ENCODE peak calls at places on chromosomes 6 and 20, in four cellular contexts. I is cardiac muscle cell, E is AG04450, M is astrocyte. Q is an unnamed sample. For H3K27me3, the result is how much of the 10 kb centered on the place peaks cover.

GRCh38 chr6:149918151-149918905 is 4.6 kb downstream of the RAET1G start:
- DNase-seq in M (no peak), I (no peak), E (no peak), Q (no peak)

GRCh38 chr20:62739581-62740285 is 31.1 kb downstream of the NTSR1 start:
- DNase-seq in I (no peak), E (no peak), M (no peak), Q (peak)

GRCh38 chr6:113406051-113406695 is 451.0 kb upstream of the MARCKS start:
- DNase-seq in E (no peak), I (no peak), M (no peak), Q (no peak)

GRCh38 chr6:37259191-37259590 is 1.2 kb upstream of the TMEM217 start:
- DNase-seq in I (no peak), M (no peak), E (no peak), Q (no peak)

GRCh38 chr20:59783020-59784010 is 150.1 kb downstream of the SYCP2 start:
- DNase-seq in M (peak), E (no peak), I (peak), Q (peak)

GRCh38 chr6:109308018-109308492 is 74.2 kb downstream of the CD164 start:
- DNase-seq in E (peak), I (peak), M (peak), Q (no peak)

GRCh38 chr6:25449774-25450173 is 170.6 kb downstream of the CARMIL1 start:
- DNase-seq in M (no peak), E (no peak), I (peak), Q (no peak)

GRCh38 chr6:44453146-44453545 is 65.6 kb downstream of the CDC5L start:
- DNase-seq in I (no peak), M (no peak), E (no peak), Q (no peak)

GRCh38 chr6:114830515-114830914 is 487.7 kb upstream of the HS3ST5 start:
- DNase-seq in E (no peak), I (no peak), M (no peak), Q (no peak)

GRCh38 chr6:93784794-93785757 is 365.7 kb upstream of the EPHA7 start:
- DNase-seq in M (peak), E (no peak), I (peak), Q (no peak)

GRCh38 chr6:108940741-108941140 is 92.5 kb downstream of the ARMC2 start:
- DNase-seq in E (no peak), I (no peak), M (no peak), Q (no peak)

GRCh38 chr6:67933278-67933677 is 701.8 kb upstream of the ADGRB3 start:
- DNase-seq in I (no peak), E (no peak), M (no peak), Q (peak)

GRCh38 chr6:176766-177165 is 115.5 kb upstream of the DUSP22 start:
- DNase-seq in M (no peak), I (no peak), E (no peak), Q (no peak)

GRCh38 chr6:102114402-102114801 is 720.9 kb downstream of the GRIK2 start:
- DNase-seq in I (no peak), M (no peak), E (no peak), Q (peak)

GRCh38 chr20:62742979-62743776 is 34.5 kb downstream of the NTSR1 start:
- DNase-seq in E (no peak), I (no peak), M (no peak), Q (peak)

GRCh38 chr20:4427936-4428581 is 293.6 kb upstream of the PRND start:
- DNase-seq in E (no peak), I (no peak), M (no peak), Q (no peak)

GRCh38 chr6:21189721-21190120 is 403.8 kb upstream of the SOX4 start:
- DNase-seq in M (no peak), E (no peak), I (no peak), Q (no peak)

GRCh38 chr6:23308166-23308565 is 738.8 kb downstream of the HDGFL1 start:
- DNase-seq in E (no peak), I (no peak), M (no peak), Q (no peak)

GRCh38 chr6:106560966-106561740 is 68.1 kb downstream of the RTN4IP1 start:
- DNase-seq in M (peak), E (no peak), I (peak), Q (no peak)

GRCh38 chr6:92779758-92780157 is 639.6 kb downstream of the EPHA7 start:
- DNase-seq in M (peak), E (peak), I (peak), Q (no peak)

GRCh38 chr6:63792846-63793245 is 157.2 kb downstream of the PHF3 start:
- DNase-seq in E (no peak), M (no peak), I (no peak), Q (no peak)

GRCh38 chr20:5864873-5865582 is 85.3 kb downstream of the TRMT6 start:
- DNase-seq in E (no peak), I (peak), M (peak), Q (no peak)

GRCh38 chr6:31737315-31738047 is 1.2 kb upstream of the CLIC1 start:
- DNase-seq in E (no peak), I (peak), M (no peak), Q (peak)

GRCh38 chr6:158042245-158042798 is 60.7 kb downstream of the SYNJ2 start:
- DNase-seq in M (peak), E (peak), I (peak), Q (no peak)

GRCh38 chr6:112475083-112475482 is 128.0 kb downstream of the RFPL4B start:
- DNase-seq in I (peak), M (peak), E (no peak), Q (no peak)

GRCh38 chr20:7693761-7694160 is 246.5 kb downstream of the HAO1 start:
- DNase-seq in I (no peak), M (peak), E (no peak), Q (no peak)

GRCh38 chr20:2942439-2942838 is 69.2 kb downstream of the PTPRA start:
- DNase-seq in E (no peak), I (peak), M (peak), Q (no peak)

GRCh38 chr6:32369678-32370077 is 2.0 kb downstream of the TSBP1 start:
- DNase-seq in E (peak), I (peak), M (peak), Q (no peak)

GRCh38 chr20:37971561-37972127 is 61.6 kb downstream of the TTI1 start:
- DNase-seq in I (no peak), M (no peak), E (no peak), Q (no peak)

GRCh38 chr6:152503541-152503940 is 133.6 kb downstream of the SYNE1 start:
- DNase-seq in E (no peak), I (peak), M (no peak), Q (no peak)

GRCh38 chr6:164151161-164151728 is 736.7 kb downstream of the QKI start:
- DNase-seq in I (no peak), M (peak), E (no peak), Q (peak)

GRCh38 chr6:95365454-95365853 is 211.9 kb upstream of the MANEA start:
- DNase-seq in E (no peak), I (no peak), M (no peak), Q (no peak)

GRCh38 chr6:112626468-112627082 is 279.4 kb downstream of the RFPL4B start:
- DNase-seq in E (peak), M (peak), I (peak), Q (no peak)

GRCh38 chr20:21323640-21324039 is 20.5 kb downstream of the XRN2 start:
- DNase-seq in E (peak), M (peak), I (peak), Q (no peak)

GRCh38 chr20:32478576-32478975 is 106.6 kb downstream of the NOL4L start:
- DNase-seq in M (no peak), E (no peak), I (no peak), Q (no peak)
- H3K27ac ChIP-seq in M (no peak), E (no peak), I (peak), Q (no peak)

DNA sequence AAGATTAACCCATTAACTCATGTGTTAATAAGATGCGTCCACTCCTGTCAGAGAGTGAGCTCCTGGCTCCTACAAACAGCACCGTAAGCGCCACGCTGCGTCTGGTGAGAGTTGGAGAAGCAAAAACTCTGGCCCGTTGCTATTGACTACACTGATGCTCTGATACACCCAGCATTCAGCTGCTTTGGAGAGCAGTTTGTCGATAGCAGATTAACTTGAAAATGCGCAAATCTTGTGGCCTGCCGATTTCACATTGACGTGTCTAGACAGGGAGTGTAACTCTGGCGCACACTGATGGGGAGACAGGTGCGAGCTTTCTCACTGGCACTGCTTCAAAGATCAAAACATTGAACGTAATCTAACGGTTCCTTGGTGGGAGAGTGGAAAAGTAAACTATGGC is 151.7 kb upstream of the RPS6KA2 start:
- DNase-seq in I (no peak), M (no peak), E (no peak), Q (no peak)
- H3K27me3 ChIP-seq in I (under half), M (under half), E (under half), Q (under half)

DNA sequence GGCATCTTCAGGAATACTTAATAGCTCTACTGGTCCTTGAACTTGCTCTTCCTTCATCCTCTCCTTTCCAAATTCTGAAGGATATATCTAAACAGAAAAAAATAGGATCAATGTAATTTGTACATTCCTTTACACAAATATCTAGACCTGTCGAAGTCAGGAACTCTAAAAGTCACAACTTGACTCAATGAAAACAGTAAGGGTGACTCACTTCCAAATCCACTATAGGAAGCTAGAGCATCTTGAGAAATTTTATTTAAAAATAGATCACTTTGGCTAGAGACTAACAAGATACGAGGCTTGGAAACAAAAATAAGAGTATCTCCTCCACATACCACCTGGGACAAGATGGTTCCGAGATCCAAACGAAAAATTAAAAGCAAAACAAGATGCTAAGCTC is 12.2 kb downstream of the ESF1 start:
- DNase-seq in M (no peak), E (no peak), I (no peak), Q (no peak)
- H3K27ac ChIP-seq in M (no peak), E (no peak), I (no peak), Q (no peak)

GRCh38 chr6:13273931-13274706 is 54.2 kb downstream of the TBC1D7 start:
- DNase-seq in E (no peak), M (no peak), I (no peak), Q (no peak)

GRCh38 chr6:13275435-13275989 is 52.8 kb downstream of the TBC1D7 start:
- DNase-seq in I (no peak), E (no peak), M (no peak), Q (no peak)

GRCh38 chr6:13273202-13273930 is 55.0 kb downstream of the TBC1D7 start:
- DNase-seq in E (no peak), I (no peak), M (peak), Q (no peak)

GRCh38 chr6:13277231-13277630 is 51.1 kb downstream of the TBC1D7 start:
- DNase-seq in E (no peak), I (no peak), M (no peak), Q (no peak)

DNA sequence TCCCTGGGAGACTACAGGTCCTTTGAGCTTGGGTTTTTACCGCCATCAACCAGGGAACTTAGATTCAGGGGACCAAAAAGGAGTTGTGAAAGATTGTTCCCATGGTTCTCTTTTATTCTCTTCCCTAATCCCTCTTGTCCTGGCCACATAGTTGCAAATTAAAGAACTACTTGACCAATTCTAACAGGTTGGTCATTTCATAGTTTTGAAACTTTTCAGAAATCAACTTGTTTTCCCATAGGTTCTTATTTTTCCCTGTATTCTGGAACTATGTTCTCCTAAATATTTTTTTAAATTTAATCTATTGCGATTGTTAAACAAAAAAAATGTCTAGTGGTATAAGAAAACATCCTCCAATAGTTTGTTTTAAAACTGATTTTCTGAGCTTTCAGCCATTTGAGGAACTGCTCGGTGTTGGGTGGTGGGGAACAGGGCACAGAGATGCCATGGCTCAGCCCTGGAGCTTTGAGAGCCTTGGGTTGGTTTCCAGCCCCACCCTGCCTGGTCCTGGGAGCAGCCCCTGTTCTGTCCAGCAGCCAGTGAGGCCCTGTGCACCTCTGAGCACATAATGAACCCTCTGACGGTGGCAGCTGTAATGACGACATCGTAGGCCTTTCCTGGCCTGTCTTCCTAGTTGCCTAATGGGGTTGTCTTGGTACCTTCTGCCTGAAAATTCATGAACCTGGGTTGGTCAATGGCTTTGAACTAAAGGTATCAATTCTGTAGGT is 53.5 kb downstream of the TBC1D7 start:
- DNase-seq in I (no peak), M (no peak), E (no peak), Q (no peak)
- H3K27me3 ChIP-seq in I (under half), M (under half), E (under half), Q (under half)

GRCh38 chr6:15475261-15475660 is 187.6 kb downstream of the DTNBP1 start:
- DNase-seq in M (no peak), E (no peak), I (no peak), Q (no peak)

GRCh38 chr6:15472626-15473025 is 190.2 kb downstream of the DTNBP1 start:
- DNase-seq in I (no peak), E (no peak), M (no peak), Q (no peak)

GRCh38 chr6:15473174-15473573 is 189.7 kb downstream of the DTNBP1 start:
- DNase-seq in M (no peak), I (no peak), E (no peak), Q (no peak)

GRCh38 chr6:15474196-15474595 is 188.6 kb downstream of the DTNBP1 start:
- DNase-seq in E (no peak), I (peak), M (peak), Q (no peak)

DNA sequence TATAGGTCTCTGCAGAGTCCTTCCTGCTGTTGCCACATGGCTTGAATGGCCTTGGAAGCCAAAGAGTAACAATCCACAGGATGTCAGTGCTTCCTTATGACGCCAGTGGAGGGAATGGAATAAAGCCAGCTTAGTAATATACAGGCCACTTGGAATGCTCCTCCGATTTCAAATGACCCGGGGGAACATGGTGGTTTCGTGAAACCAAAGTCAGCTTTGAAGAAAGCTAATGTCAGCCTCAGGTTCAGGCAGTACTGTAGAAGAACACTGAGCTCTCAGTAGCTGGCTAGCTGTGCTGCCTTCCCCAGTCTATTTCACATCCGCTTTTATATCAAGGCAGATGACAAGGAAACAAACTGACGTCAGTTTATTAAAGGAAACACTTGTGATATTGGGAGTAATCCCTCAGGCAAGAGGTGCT is 189.1 kb downstream of the DTNBP1 start:
- DNase-seq in M (peak), E (no peak), I (peak), Q (no peak)
- H3K27ac ChIP-seq in M (peak), E (no peak), I (no peak), Q (no peak)

GRCh38 chr20:9949563-9949962 is 85.2 kb upstream of the ANKEF1 start:
- DNase-seq in E (no peak), I (peak), M (peak), Q (no peak)
- H3K27me3 ChIP-seq in E (under half), I (under half), M (under half), Q (under half)

GRCh38 chr6:12113190-12113578 is 101.1 kb downstream of the HIVEP1 start:
- DNase-seq in I (peak), M (peak), E (peak), Q (no peak)
- H3K27ac ChIP-seq in I (no peak), M (peak), E (peak), Q (no peak)